ENCODE peak calls at places on chromosomes 1 and 21, in five cellular contexts. L, F, H, S and A are unnamed samples.

GRCh38 chr1:172089768-172090510 is 248.6 kb downstream of the DNM3 start:
- DNase-seq in H (peak), S (peak), F (peak), L (peak), A (no peak)

GRCh38 chr1:210377934-210378333 is 49.2 kb downstream of the HHAT start:
- DNase-seq in L (peak), F (no peak), S (no peak), H (no peak), A (no peak)

GRCh38 chr1:248906741-248907661 is 966 bp downstream of the PGBD2 start:
- DNase-seq in H (peak), S (no peak), F (no peak), L (peak), A (no peak)

GRCh38 chr1:147837129-147837776 is 65.3 kb upstream of the GJA8 start:
- DNase-seq in F (no peak), S (no peak), L (no peak), H (peak), A (no peak)

GRCh38 chr1:15870421-15870820 is 22.9 kb downstream of the SPEN start:
- DNase-seq in F (no peak), L (peak), H (no peak), S (no peak), A (no peak)

GRCh38 chr1:46301406-46302090 is 1.9 kb downstream of the LRRC41 start:
- DNase-seq in H (peak), L (peak), F (peak), S (peak), A (no peak)

GRCh38 chr1:19381261-19381660 is 69.1 kb downstream of the SLC66A1 start:
- DNase-seq in L (no peak), S (no peak), F (peak), H (no peak), A (peak)

GRCh38 chr1:48442864-48443619 is 29.0 kb downstream of the SPATA6 start:
- DNase-seq in L (no peak), H (peak), S (no peak), F (no peak), A (no peak)

GRCh38 chr21:23471877-23472276 is 2135.4 kb downstream of the MRPL39 start:
- DNase-seq in H (no peak), F (no peak), L (no peak), S (no peak), A (no peak)

GRCh38 chr1:156618853-156619581 is at the start of gene HAPLN2:
- DNase-seq in L (no peak), H (peak), F (peak), S (peak), A (peak)

GRCh38 chr1:180213401-180214177 is 16.5 kb upstream of the LHX4 start:
- DNase-seq in S (peak), H (peak), F (peak), L (no peak), A (no peak)

GRCh38 chr1:232493869-232494268 is 136.1 kb downstream of the SIPA1L2 start:
- DNase-seq in L (no peak), S (no peak), F (no peak), H (no peak), A (no peak)

GRCh38 chr1:109623601-109624161 is 4.0 kb downstream of the AMPD2 start:
- DNase-seq in H (no peak), L (no peak), S (no peak), F (peak), A (no peak)

GRCh38 chr1:87120779-87121178 is 206.3 kb downstream of the HS2ST1 start:
- DNase-seq in H (no peak), S (no peak), F (no peak), L (no peak), A (no peak)

GRCh38 chr1:177451191-177451590 is 280.4 kb downstream of the BRINP2 start:
- DNase-seq in F (no peak), L (no peak), S (no peak), H (no peak), A (no peak)

GRCh38 chr1:188220051-188220450 is 1391.3 kb downstream of the PLA2G4A start:
- DNase-seq in S (no peak), F (no peak), H (no peak), L (peak), A (no peak)

GRCh38 chr1:94300731-94301130 is 63.3 kb upstream of the ARHGAP29 start:
- DNase-seq in H (no peak), F (no peak), L (no peak), S (no peak), A (no peak)

GRCh38 chr1:108512239-108513071 is 47.4 kb upstream of the EEIG2 start:
- DNase-seq in L (peak), F (no peak), H (peak), S (no peak), A (no peak)

GRCh38 chr1:7264101-7264500 is 478.8 kb downstream of the CAMTA1 start:
- DNase-seq in H (no peak), F (no peak), S (no peak), L (no peak), A (no peak)

GRCh38 chr1:228013322-228014234 is 6.8 kb downstream of the WNT3A start:
- DNase-seq in L (no peak), S (no peak), H (no peak), F (no peak), A (no peak)

GRCh38 chr1:113830039-113830438 is 17.8 kb upstream of the RSBN1 start:
- DNase-seq in H (no peak), F (no peak), S (no peak), L (peak), A (no peak)

GRCh38 chr1:207868252-207868768 is 42.6 kb downstream of the CD34 start:
- DNase-seq in F (no peak), H (peak), S (peak), L (peak), A (no peak)

GRCh38 chr1:224271106-224271505 is 58.9 kb downstream of the NVL start:
- DNase-seq in F (no peak), H (no peak), L (no peak), S (no peak), A (no peak)

GRCh38 chr1:236156512-236157208 is 14.3 kb downstream of the GPR137B start:
- DNase-seq in F (no peak), S (peak), L (no peak), H (no peak), A (no peak)

GRCh38 chr1:2590233-2591141 is 3.9 kb downstream of the PRXL2B start:
- DNase-seq in H (no peak), L (no peak), F (no peak), S (no peak), A (no peak)

GRCh38 chr1:241228339-241228738 is 128.7 kb downstream of the RGS7 start:
- DNase-seq in H (no peak), F (no peak), S (no peak), L (no peak), A (no peak)